ENCODE peak calls at places on chromosome 6, in nine cellular contexts. One of them, this sample, is unnamed.

GRCh38 chr6:142387997-142388815 is 86.4 kb downstream of the ADGRG6 start:
- DNase-seq in foreskin fibroblast: peak
- DNase-seq in CD4-positive, alpha-beta memory T cell: peak
- DNase-seq in WERI-Rb-1: no peak
- DNase-seq in T follicular helper cell: no peak
- DNase-seq in tibial artery: no peak
- DNase-seq in hepatocyte: peak
- DNase-seq in H7: peak
- DNase-seq in pancreas: no peak
- DNase-seq in this sample: peak

GRCh38 chr6:30780642-30780920 is 36.2 kb upstream of the IER3 start:
- DNase-seq in foreskin fibroblast: no peak
- DNase-seq in CD4-positive, alpha-beta memory T cell: no peak
- DNase-seq in WERI-Rb-1: no peak
- DNase-seq in T follicular helper cell: no peak
- DNase-seq in tibial artery: no peak
- DNase-seq in hepatocyte: no peak
- DNase-seq in H7: no peak
- DNase-seq in pancreas: no peak
- DNase-seq in this sample: no peak

GRCh38 chr6:158609455-158610155 is 34.9 kb downstream of the DYNLT1 start:
- DNase-seq in foreskin fibroblast: no peak
- DNase-seq in CD4-positive, alpha-beta memory T cell: no peak
- DNase-seq in WERI-Rb-1: no peak
- DNase-seq in T follicular helper cell: no peak
- DNase-seq in tibial artery: peak
- DNase-seq in hepatocyte: no peak
- DNase-seq in H7: no peak
- DNase-seq in pancreas: no peak
- DNase-seq in this sample: no peak

GRCh38 chr6:72287801-72288200 is 334.1 kb upstream of the KCNQ5 start:
- DNase-seq in foreskin fibroblast: peak
- DNase-seq in CD4-positive, alpha-beta memory T cell: no peak
- DNase-seq in WERI-Rb-1: no peak
- DNase-seq in T follicular helper cell: no peak
- DNase-seq in tibial artery: no peak
- DNase-seq in hepatocyte: no peak
- DNase-seq in H7: no peak
- DNase-seq in pancreas: no peak
- DNase-seq in this sample: no peak

GRCh38 chr6:45327956-45328522 is at the start of gene RUNX2:
- DNase-seq in foreskin fibroblast: peak
- DNase-seq in CD4-positive, alpha-beta memory T cell: no peak
- DNase-seq in WERI-Rb-1: no peak
- DNase-seq in T follicular helper cell: no peak
- DNase-seq in tibial artery: no peak
- DNase-seq in hepatocyte: peak
- DNase-seq in H7: no peak
- DNase-seq in pancreas: no peak
- DNase-seq in this sample: peak

GRCh38 chr6:37493047-37493995 is 6.4 kb downstream of the CCDC167 start:
- DNase-seq in foreskin fibroblast: no peak
- DNase-seq in CD4-positive, alpha-beta memory T cell: no peak
- DNase-seq in WERI-Rb-1: no peak
- DNase-seq in T follicular helper cell: no peak
- DNase-seq in tibial artery: no peak
- DNase-seq in hepatocyte: no peak
- DNase-seq in H7: peak
- DNase-seq in pancreas: no peak
- DNase-seq in this sample: no peak

GRCh38 chr6:18118330-18118729 is 4.1 kb downstream of the NHLRC1 start:
- DNase-seq in foreskin fibroblast: peak
- DNase-seq in CD4-positive, alpha-beta memory T cell: no peak
- DNase-seq in WERI-Rb-1: peak
- DNase-seq in T follicular helper cell: no peak
- DNase-seq in tibial artery: no peak
- DNase-seq in hepatocyte: no peak
- DNase-seq in H7: no peak
- DNase-seq in pancreas: peak
- DNase-seq in this sample: no peak

GRCh38 chr6:5151955-5152401 is 66.8 kb downstream of the PPP1R3G start:
- DNase-seq in foreskin fibroblast: peak
- DNase-seq in CD4-positive, alpha-beta memory T cell: no peak
- DNase-seq in WERI-Rb-1: no peak
- DNase-seq in T follicular helper cell: no peak
- DNase-seq in tibial artery: no peak
- DNase-seq in hepatocyte: no peak
- DNase-seq in H7: no peak
- DNase-seq in pancreas: no peak
- DNase-seq in this sample: no peak

GRCh38 chr6:63689421-63689820 is 53.8 kb downstream of the PHF3 start:
- DNase-seq in foreskin fibroblast: no peak
- DNase-seq in CD4-positive, alpha-beta memory T cell: no peak
- DNase-seq in WERI-Rb-1: no peak
- DNase-seq in T follicular helper cell: no peak
- DNase-seq in tibial artery: no peak
- DNase-seq in hepatocyte: no peak
- DNase-seq in H7: no peak
- DNase-seq in pancreas: no peak
- DNase-seq in this sample: no peak

GRCh38 chr6:37547564-37548061 is 47.9 kb upstream of the CCDC167 start:
- DNase-seq in foreskin fibroblast: peak
- DNase-seq in CD4-positive, alpha-beta memory T cell: peak
- DNase-seq in WERI-Rb-1: no peak
- DNase-seq in T follicular helper cell: no peak
- DNase-seq in tibial artery: no peak
- DNase-seq in hepatocyte: peak
- DNase-seq in H7: no peak
- DNase-seq in pancreas: no peak
- DNase-seq in this sample: no peak

GRCh38 chr6:80939480-80939879 is 813.0 kb downstream of the TENT5A start:
- DNase-seq in foreskin fibroblast: no peak
- DNase-seq in CD4-positive, alpha-beta memory T cell: no peak
- DNase-seq in WERI-Rb-1: no peak
- DNase-seq in T follicular helper cell: no peak
- DNase-seq in tibial artery: no peak
- DNase-seq in hepatocyte: no peak
- DNase-seq in H7: no peak
- DNase-seq in pancreas: no peak
- DNase-seq in this sample: no peak

GRCh38 chr6:15464211-15464725 is 198.6 kb downstream of the DTNBP1 start:
- DNase-seq in foreskin fibroblast: no peak
- DNase-seq in CD4-positive, alpha-beta memory T cell: peak
- DNase-seq in WERI-Rb-1: peak
- DNase-seq in T follicular helper cell: peak
- DNase-seq in tibial artery: no peak
- DNase-seq in hepatocyte: no peak
- DNase-seq in H7: peak
- DNase-seq in pancreas: peak
- DNase-seq in this sample: peak

GRCh38 chr6:18241208-18241836 is 23.0 kb downstream of the DEK start:
- DNase-seq in foreskin fibroblast: peak
- DNase-seq in CD4-positive, alpha-beta memory T cell: no peak
- DNase-seq in WERI-Rb-1: no peak
- DNase-seq in T follicular helper cell: no peak
- DNase-seq in tibial artery: no peak
- DNase-seq in hepatocyte: no peak
- DNase-seq in H7: no peak
- DNase-seq in pancreas: no peak
- DNase-seq in this sample: no peak

GRCh38 chr6:151286192-151286591 is 46.4 kb downstream of the AKAP12 start:
- DNase-seq in foreskin fibroblast: no peak
- DNase-seq in CD4-positive, alpha-beta memory T cell: no peak
- DNase-seq in WERI-Rb-1: no peak
- DNase-seq in T follicular helper cell: no peak
- DNase-seq in tibial artery: no peak
- DNase-seq in hepatocyte: no peak
- DNase-seq in H7: no peak
- DNase-seq in pancreas: no peak
- DNase-seq in this sample: no peak

GRCh38 chr6:128554302-128554701 is 33.9 kb upstream of the PTPRK start:
- DNase-seq in foreskin fibroblast: peak
- DNase-seq in CD4-positive, alpha-beta memory T cell: no peak
- DNase-seq in WERI-Rb-1: no peak
- DNase-seq in T follicular helper cell: no peak
- DNase-seq in tibial artery: no peak
- DNase-seq in hepatocyte: no peak
- DNase-seq in H7: no peak
- DNase-seq in pancreas: no peak
- DNase-seq in this sample: no peak

GRCh38 chr6:79466222-79466834 is 70.9 kb downstream of the LCA5 start:
- DNase-seq in foreskin fibroblast: peak
- DNase-seq in CD4-positive, alpha-beta memory T cell: peak
- DNase-seq in WERI-Rb-1: no peak
- DNase-seq in T follicular helper cell: no peak
- DNase-seq in tibial artery: no peak
- DNase-seq in hepatocyte: peak
- DNase-seq in H7: peak
- DNase-seq in pancreas: no peak
- DNase-seq in this sample: peak

GRCh38 chr6:148452921-148453320 is 110.3 kb downstream of the SASH1 start:
- DNase-seq in foreskin fibroblast: no peak
- DNase-seq in CD4-positive, alpha-beta memory T cell: no peak
- DNase-seq in WERI-Rb-1: no peak
- DNase-seq in T follicular helper cell: no peak
- DNase-seq in tibial artery: no peak
- DNase-seq in hepatocyte: no peak
- DNase-seq in H7: no peak
- DNase-seq in pancreas: no peak
- DNase-seq in this sample: no peak

GRCh38 chr6:69953491-69953890 is 87.1 kb downstream of the COL19A1 start:
- DNase-seq in foreskin fibroblast: no peak
- DNase-seq in CD4-positive, alpha-beta memory T cell: no peak
- DNase-seq in WERI-Rb-1: no peak
- DNase-seq in T follicular helper cell: no peak
- DNase-seq in tibial artery: no peak
- DNase-seq in hepatocyte: no peak
- DNase-seq in H7: no peak
- DNase-seq in pancreas: no peak
- DNase-seq in this sample: no peak

GRCh38 chr6:155349129-155349528 is 34.8 kb upstream of the TFB1M start:
- DNase-seq in foreskin fibroblast: peak
- DNase-seq in CD4-positive, alpha-beta memory T cell: no peak
- DNase-seq in WERI-Rb-1: no peak
- DNase-seq in T follicular helper cell: no peak
- DNase-seq in tibial artery: no peak
- DNase-seq in hepatocyte: no peak
- DNase-seq in H7: no peak
- DNase-seq in pancreas: no peak
- DNase-seq in this sample: no peak

GRCh38 chr6:169723200-169723909 is 945 bp downstream of the PHF10 start:
- DNase-seq in foreskin fibroblast: peak
- DNase-seq in CD4-positive, alpha-beta memory T cell: peak
- DNase-seq in WERI-Rb-1: peak
- DNase-seq in T follicular helper cell: peak
- DNase-seq in tibial artery: peak
- DNase-seq in hepatocyte: peak
- DNase-seq in H7: peak
- DNase-seq in pancreas: peak
- DNase-seq in this sample: peak

GRCh38 chr6:3455490-3456394 is 1.1 kb downstream of the SLC22A23 start:
- DNase-seq in foreskin fibroblast: peak
- DNase-seq in CD4-positive, alpha-beta memory T cell: peak
- DNase-seq in WERI-Rb-1: peak
- DNase-seq in T follicular helper cell: no peak
- DNase-seq in tibial artery: no peak
- DNase-seq in hepatocyte: peak
- DNase-seq in H7: peak
- DNase-seq in pancreas: peak
- DNase-seq in this sample: peak

GRCh38 chr6:35487653-35488516 is 9.0 kb downstream of the TEAD3 start:
- DNase-seq in foreskin fibroblast: peak
- DNase-seq in CD4-positive, alpha-beta memory T cell: no peak
- DNase-seq in WERI-Rb-1: no peak
- DNase-seq in T follicular helper cell: no peak
- DNase-seq in tibial artery: peak
- DNase-seq in hepatocyte: peak
- DNase-seq in H7: peak
- DNase-seq in pancreas: no peak
- DNase-seq in this sample: no peak

GRCh38 chr6:152170702-152171667 is 363.5 kb downstream of the ESR1 start:
- DNase-seq in foreskin fibroblast: no peak
- DNase-seq in CD4-positive, alpha-beta memory T cell: peak
- DNase-seq in WERI-Rb-1: no peak
- DNase-seq in T follicular helper cell: peak
- DNase-seq in tibial artery: no peak
- DNase-seq in hepatocyte: peak
- DNase-seq in H7: no peak
- DNase-seq in pancreas: no peak
- DNase-seq in this sample: no peak

GRCh38 chr6:13307508-13307995 is 20.8 kb downstream of the TBC1D7 start:
- DNase-seq in foreskin fibroblast: peak
- DNase-seq in CD4-positive, alpha-beta memory T cell: no peak
- DNase-seq in WERI-Rb-1: no peak
- DNase-seq in T follicular helper cell: no peak
- DNase-seq in tibial artery: no peak
- DNase-seq in hepatocyte: no peak
- DNase-seq in H7: no peak
- DNase-seq in pancreas: no peak
- DNase-seq in this sample: no peak

GRCh38 chr6:53544050-53544499 is 826 bp downstream of the GCLC start:
- DNase-seq in foreskin fibroblast: peak
- DNase-seq in CD4-positive, alpha-beta memory T cell: no peak
- DNase-seq in WERI-Rb-1: no peak
- DNase-seq in T follicular helper cell: no peak
- DNase-seq in tibial artery: peak
- DNase-seq in hepatocyte: peak
- DNase-seq in H7: no peak
- DNase-seq in pancreas: peak
- DNase-seq in this sample: no peak

GRCh38 chr6:38155576-38156204 is 336.2 kb downstream of the ZFAND3 start:
- DNase-seq in foreskin fibroblast: peak
- DNase-seq in CD4-positive, alpha-beta memory T cell: no peak
- DNase-seq in WERI-Rb-1: no peak
- DNase-seq in T follicular helper cell: no peak
- DNase-seq in tibial artery: peak
- DNase-seq in hepatocyte: no peak
- DNase-seq in H7: peak
- DNase-seq in pancreas: no peak
- DNase-seq in this sample: no peak

GRCh38 chr6:16972535-16972934 is 129.3 kb upstream of the STMND1 start:
- DNase-seq in foreskin fibroblast: no peak
- DNase-seq in CD4-positive, alpha-beta memory T cell: no peak
- DNase-seq in WERI-Rb-1: no peak
- DNase-seq in T follicular helper cell: no peak
- DNase-seq in tibial artery: no peak
- DNase-seq in hepatocyte: no peak
- DNase-seq in H7: no peak
- DNase-seq in pancreas: no peak
- DNase-seq in this sample: no peak

This sample was measured in iPS-NIHi11.